ENCODE peak calls at places on chromosome 4, in nine cellular contexts. T is CD4-positive, alpha-beta T cell; V is adrenal gland; H is heart right ventricle; L is endodermal cell; W is fibroblast of lung; P is cardiac muscle cell; Y is ascending aorta; Q is HCT116. R is an unnamed sample.
A peak's percentile ranks its signal among the peaks of the same experiment; 100 is the strongest.

GRCh38 chr4:77634132-77634785 is 28.6 kb downstream of the CXCL13 start:
- DNase-seq in T (no peak), V (no peak), H (no peak), L (no peak), W (no peak), P (no peak), Y (no peak), Q (no peak), R (no peak)

GRCh38 chr4:13543648-13544555 is at the start of gene NKX3-2:
- DNase-seq in T (no peak), V (no peak), H (no peak), L (peak; percentile 84), W (no peak), P (peak; percentile 76), Y (no peak), Q (no peak), R (no peak)

GRCh38 chr4:121155893-121156292 is 8.2 kb downstream of the TNIP3 start:
- DNase-seq in T (no peak), V (no peak), H (no peak), L (no peak), W (peak; percentile 85), P (no peak), Y (no peak), Q (no peak), R (no peak)

GRCh38 chr4:17385403-17385802 is 126.5 kb downstream of the QDPR start:
- DNase-seq in T (no peak), V (peak; percentile 23), H (peak; percentile 6), L (no peak), W (peak; percentile 60), P (peak; percentile 1), Y (no peak), Q (no peak), R (no peak)

GRCh38 chr4:143559757-143560147 is 46.2 kb downstream of the SMARCA5 start:
- DNase-seq in T (peak; percentile 16), V (no peak), H (no peak), L (no peak), W (no peak), P (no peak), Y (no peak), Q (no peak), R (no peak)

GRCh38 chr4:175806741-175807140 is 5.3 kb downstream of the GPM6A start:
- DNase-seq in T (no peak), V (no peak), H (no peak), L (no peak), W (no peak), P (no peak), Y (no peak), Q (no peak), R (no peak)

GRCh38 chr4:81684357-81684756 is 212.7 kb upstream of the RASGEF1B start:
- DNase-seq in T (no peak), V (no peak), H (no peak), L (no peak), W (no peak), P (no peak), Y (no peak), Q (no peak), R (no peak)

GRCh38 chr4:172868271-172868670 is 300.3 kb upstream of the GALNT7 start:
- DNase-seq in T (no peak), V (no peak), H (no peak), L (no peak), W (no peak), P (no peak), Y (no peak), Q (no peak), R (no peak)

GRCh38 chr4:139696491-139696890 is 30.9 kb downstream of the MGST2 start:
- DNase-seq in T (no peak), V (no peak), H (no peak), L (no peak), W (no peak), P (no peak), Y (no peak), Q (no peak), R (peak; percentile 44)

GRCh38 chr4:110620352-110621327 is 2.2 kb downstream of the PITX2 start:
- DNase-seq in T (no peak), V (no peak), H (no peak), L (peak; percentile 92), W (no peak), P (peak; percentile 82), Y (no peak), Q (no peak), R (peak; percentile 65)

GRCh38 chr4:121567748-121568147 is 129.0 kb downstream of the ANXA5 start:
- DNase-seq in T (no peak), V (no peak), H (no peak), L (peak; percentile 57), W (no peak), P (no peak), Y (no peak), Q (no peak), R (no peak)

GRCh38 chr4:40086421-40086820 is 29.8 kb downstream of the N4BP2 start:
- DNase-seq in T (no peak), V (no peak), H (no peak), L (no peak), W (no peak), P (no peak), Y (no peak), Q (no peak), R (no peak)

GRCh38 chr4:144294211-144294610 is 153.7 kb upstream of the GYPA start:
- DNase-seq in T (no peak), V (no peak), H (no peak), L (no peak), W (no peak), P (no peak), Y (no peak), Q (no peak), R (no peak)

GRCh38 chr4:114599231-114600065 is 841 bp downstream of the UGT8 start:
- DNase-seq in T (no peak), V (no peak), H (no peak), L (peak; percentile 82), W (peak; percentile 13), P (peak; percentile 29), Y (no peak), Q (peak; percentile 15), R (no peak)

DNA sequence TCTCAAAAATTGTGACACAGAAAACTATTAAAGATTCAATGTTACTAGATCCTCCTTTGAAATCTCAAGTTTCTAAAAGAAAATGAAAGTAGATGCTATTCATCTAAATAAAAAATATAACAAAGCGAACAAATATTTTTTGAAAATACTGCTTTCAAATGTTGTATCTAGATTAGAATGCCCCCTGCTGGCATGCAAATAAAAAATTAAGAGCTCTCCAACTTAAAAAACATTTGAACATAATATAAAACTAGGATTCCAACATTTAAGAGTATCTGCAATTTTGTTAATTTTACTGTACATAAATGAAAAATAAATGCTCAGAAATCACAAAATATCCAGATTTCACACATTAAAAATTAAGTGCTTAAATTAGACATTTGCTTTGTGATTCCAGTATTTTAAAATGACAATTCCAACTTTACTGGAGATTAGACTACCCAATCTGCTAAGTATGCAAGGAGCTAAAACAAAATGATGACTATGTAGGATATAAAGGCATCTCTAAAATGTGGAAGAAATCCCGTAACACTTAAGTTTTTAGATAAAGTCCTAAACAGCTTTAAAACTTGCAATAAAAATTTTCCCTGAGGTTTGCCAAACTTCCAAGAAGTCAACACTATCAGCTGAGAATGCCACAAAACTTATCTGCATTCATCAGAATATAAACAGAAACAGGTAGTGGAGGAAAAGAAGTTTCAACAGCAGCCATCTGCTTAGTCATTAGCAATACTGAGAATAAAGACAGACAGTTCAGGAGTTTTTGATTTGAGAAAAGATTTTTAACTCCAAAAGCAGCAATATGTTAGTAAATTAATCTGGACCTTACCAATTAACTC is 32.6 kb downstream of the DHX15 start:
- DNase-seq in T (no peak), V (no peak), H (no peak), L (no peak), W (peak; percentile 56), P (no peak), Y (no peak), Q (peak; percentile 2), R (no peak)
- TF ChIP-seq CTCF in T (peak; percentile 43), V (peak; percentile 19), H (no peak), L (peak; percentile 44), W (no peak), P (peak; percentile 48), Y (no peak), Q (peak; percentile 30), R (no peak)

GRCh38 chr4:41358626-41359025 is 101.9 kb downstream of the UCHL1 start:
- DNase-seq in T (no peak), V (peak; percentile 33), H (peak; percentile 40), L (no peak), W (peak; percentile 18), P (no peak), Y (no peak), Q (no peak), R (peak; percentile 48)

GRCh38 chr4:41360214-41360910 is 103.6 kb downstream of the UCHL1 start:
- DNase-seq in T (no peak), V (peak; percentile 72), H (peak; percentile 81), L (peak; percentile 84), W (peak; percentile 32), P (peak; percentile 85), Y (peak; percentile 12), Q (no peak), R (peak; percentile 65)

GRCh38 chr4:41359069-41359769 is 102.5 kb downstream of the UCHL1 start:
- DNase-seq in T (no peak), V (no peak), H (no peak), L (peak; percentile 88), W (no peak), P (no peak), Y (no peak), Q (no peak), R (no peak)

GRCh38 chr4:41360911-41361830 is 104.4 kb downstream of the UCHL1 start:
- DNase-seq in T (no peak), V (peak; percentile 71), H (peak; percentile 55), L (peak; percentile 77), W (peak; percentile 33), P (peak; percentile 45), Y (peak; percentile 13), Q (no peak), R (peak; percentile 63)

GRCh38 chr4:41359836-41360213 is 103.1 kb downstream of the UCHL1 start:
- DNase-seq in T (no peak), V (no peak), H (no peak), L (no peak), W (no peak), P (no peak), Y (no peak), Q (no peak), R (no peak)
- H3K27ac ChIP-seq in T (no peak overlapping the region), V (no peak overlapping the region), H (peak overlapping the region; percentile 92), L (no peak overlapping the region), W (no peak overlapping the region), P (no peak overlapping the region), Y (peak overlapping the region; percentile 96), Q (peak overlapping the region; percentile 41), R (peak overlapping the region; percentile 82)

GRCh38 chr4:160175064-160175643 is 1072.3 kb downstream of the RAPGEF2 start:
- DNase-seq in T (no peak), V (no peak), H (no peak), L (peak; percentile 39), W (no peak), P (no peak), Y (no peak), Q (peak; percentile 18), R (no peak)
- H3K9me3 ChIP-seq in T (peaks cover 3% of the 10 kb centered on the region), V (no peaks in the 10 kb centered on the region), H (peaks cover 5% of the 10 kb centered on the region), L (peaks cover 11% of the 10 kb centered on the region), W (no peaks in the 10 kb centered on the region), P (no peaks in the 10 kb centered on the region), Y (no peaks in the 10 kb centered on the region), Q (no peaks in the 10 kb centered on the region), R (no peaks in the 10 kb centered on the region)

DNA sequence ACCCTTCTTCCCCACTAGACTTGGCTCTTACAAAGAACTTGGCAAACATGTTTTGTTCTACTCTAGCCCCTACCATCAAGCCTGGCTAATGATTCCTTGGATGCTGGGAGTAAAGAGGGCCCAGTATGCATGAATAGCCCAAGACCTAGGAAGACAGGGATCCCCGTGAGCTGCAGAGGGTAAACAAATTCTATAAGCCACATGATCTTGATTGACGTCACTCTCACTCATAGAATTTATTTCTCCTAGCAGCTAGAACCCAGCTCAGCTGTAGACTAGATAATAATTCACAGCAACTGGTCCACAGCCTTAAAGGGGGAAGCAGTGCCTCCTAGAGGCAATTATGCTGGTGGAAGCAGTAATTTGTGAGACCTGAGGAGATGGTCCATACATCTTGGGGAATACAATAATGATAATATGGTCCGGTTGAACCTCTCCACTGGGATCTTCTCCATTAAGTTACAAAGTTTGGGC is 16.1 kb upstream of the USO1 start:
- DNase-seq in T (peak; percentile 36), V (no peak), H (no peak), L (peak; percentile 72), W (no peak), P (no peak), Y (no peak), Q (no peak), R (no peak)
- TF ChIP-seq CTCF in T (peak; percentile 66), V (no peak), H (no peak), L (peak; percentile 80), W (peak; percentile 40), P (peak; percentile 38), Y (no peak), Q (peak; percentile 39), R (no peak)